ENCODE peak calls at places on chromosomes 4 and X, in eight cellular contexts. W is endothelial cell; I is hypothalamus; L is naive thymus-derived CD8-positive, alpha-beta T cell; H is activated CD8-positive, alpha-beta memory T cell treated with anti-CD3 and anti-CD28 coated beads for 48 hours; E is HCEC 1CT; R is glutamatergic neuron; V is kidney tubule cell. S is an unnamed sample.

GRCh38 chr4:86554641-86555040 is 39.5 kb upstream of the PTPN13 start:
- DNase-seq in W (no peak), I (no peak), L (no peak), H (no peak), E (no peak), R (no peak), V (no peak), S (no peak)

GRCh38 chr4:17811078-17811603 is 362 bp downstream of the NCAPG start:
- DNase-seq in W (no peak), I (no peak), L (peak; percentile 63), H (no peak), E (peak; percentile 24), R (peak; percentile 19), V (no peak), S (no peak)

GRCh38 chr4:7362862-7363430 is 71.8 kb downstream of the PSAPL1 start:
- DNase-seq in W (no peak), I (no peak), L (no peak), H (no peak), E (no peak), R (no peak), V (no peak), S (no peak)

GRCh38 chr4:26525136-26525535 is 34.9 kb upstream of the CCKAR start:
- DNase-seq in W (no peak), I (no peak), L (no peak), H (no peak), E (peak; percentile 24), R (no peak), V (peak; percentile 85), S (peak; percentile 67)

GRCh38 chr4:86961103-86961502 is 26.3 kb downstream of the AFF1 start:
- DNase-seq in W (no peak), I (no peak), L (no peak), H (no peak), E (no peak), R (no peak), V (no peak), S (no peak)

GRCh38 chr4:140239311-140239710 is 85.3 kb upstream of the MAML3 start:
- DNase-seq in W (no peak), I (no peak), L (no peak), H (no peak), E (no peak), R (no peak), V (no peak), S (no peak)

GRCh38 chrX:78366576-78366975 is 39.2 kb upstream of the CYSLTR1 start:
- DNase-seq in W (no peak), I (no peak), L (no peak), H (no peak), E (no peak), R (no peak), V (no peak), S (no peak)

GRCh38 chr4:5365071-5366008 is 314.1 kb downstream of the STK32B start:
- DNase-seq in W (no peak), I (no peak), L (no peak), H (no peak), E (peak; percentile 72), R (no peak), V (peak; percentile 95), S (peak; percentile 97)

GRCh38 chr4:73707918-73708577 is 32.3 kb upstream of the CXCL8 start:
- DNase-seq in W (no peak), I (no peak), L (no peak), H (no peak), E (peak; percentile 68), R (no peak), V (peak; percentile 82), S (peak; percentile 95)

GRCh38 chr4:26434030-26434639 is 56.1 kb downstream of the CCKAR start:
- DNase-seq in W (no peak), I (no peak), L (no peak), H (no peak), E (no peak), R (no peak), V (no peak), S (no peak)

GRCh38 chr4:8651661-8652180 is 59.2 kb downstream of the CPZ start:
- DNase-seq in W (no peak), I (no peak), L (peak; percentile 31), H (no peak), E (no peak), R (no peak), V (no peak), S (no peak)

GRCh38 chr4:1582227-1582626 is 101.9 kb downstream of the FAM53A start:
- DNase-seq in W (no peak), I (no peak), L (peak; percentile 59), H (no peak), E (no peak), R (no peak), V (no peak), S (no peak)

GRCh38 chr4:951594-952468 is 19.6 kb downstream of the TMEM175 start:
- DNase-seq in W (no peak), I (no peak), L (peak; percentile 38), H (no peak), E (no peak), R (peak; percentile 27), V (no peak), S (no peak)

GRCh38 chrX:40154229-40154852 is 56.6 kb upstream of the BCOR start:
- DNase-seq in W (peak; percentile 23), I (no peak), L (no peak), H (no peak), E (peak; percentile 53), R (peak; percentile 73), V (peak; percentile 23), S (peak; percentile 51)

GRCh38 chr4:41319553-41319952 is 62.8 kb downstream of the UCHL1 start:
- DNase-seq in W (no peak), I (no peak), L (no peak), H (no peak), E (peak; percentile 10), R (no peak), V (peak; percentile 81), S (peak; percentile 87)

GRCh38 chrX:37454537-37455285 is 105.5 kb downstream of the PRRG1 start:
- DNase-seq in W (no peak), I (no peak), L (no peak), H (no peak), E (peak; percentile 42), R (no peak), V (peak; percentile 92), S (peak; percentile 61)

GRCh38 chr4:128810331-128810870 is 901 bp downstream of the JADE1 start:
- DNase-seq in W (peak; percentile 9), I (no peak), L (no peak), H (peak; percentile 5), E (no peak), R (no peak), V (peak; percentile 56), S (no peak)

GRCh38 chr4:156377036-156377700 is 423.5 kb upstream of the CTSO start:
- DNase-seq in W (no peak), I (no peak), L (no peak), H (no peak), E (peak; percentile 17), R (no peak), V (peak; percentile 8), S (peak; percentile 71)

GRCh38 chr4:102862016-102862415 is 6.8 kb upstream of the CISD2 start:
- DNase-seq in W (no peak), I (no peak), L (no peak), H (no peak), E (no peak), R (no peak), V (no peak), S (no peak)

GRCh38 chr4:140049924-140050681 is 103.9 kb downstream of the MAML3 start:
- DNase-seq in W (peak; percentile 37), I (no peak), L (no peak), H (no peak), E (peak; percentile 1), R (peak; percentile 57), V (no peak), S (peak; percentile 13)

GRCh38 chr4:148116264-148116663 is 325.9 kb downstream of the NR3C2 start:
- DNase-seq in W (no peak), I (no peak), L (no peak), H (no peak), E (no peak), R (no peak), V (no peak), S (peak; percentile 18)

GRCh38 chr4:41396214-41396613 is 139.5 kb downstream of the UCHL1 start:
- DNase-seq in W (no peak), I (no peak), L (no peak), H (no peak), E (no peak), R (no peak), V (no peak), S (no peak)

GRCh38 chr4:135277116-135277979 is 1075.8 kb upstream of the PABPC4L start:
- DNase-seq in W (no peak), I (no peak), L (no peak), H (no peak), E (peak; percentile 52), R (no peak), V (peak; percentile 4), S (peak; percentile 72)

GRCh38 chrX:46653482-46653881 is 79.9 kb downstream of the CHST7 start:
- DNase-seq in W (peak; percentile 34), I (no peak), L (no peak), H (no peak), E (no peak), R (peak; percentile 15), V (no peak), S (no peak)

GRCh38 chr4:20203508-20203907 is 48.2 kb upstream of the SLIT2 start:
- DNase-seq in W (no peak), I (no peak), L (no peak), H (no peak), E (peak; percentile 93), R (no peak), V (peak; percentile 2), S (peak; percentile 98)

GRCh38 chr4:53960843-53961242 is 103.6 kb downstream of the CHIC2 start:
- DNase-seq in W (no peak), I (no peak), L (no peak), H (no peak), E (no peak), R (no peak), V (no peak), S (no peak)

GRCh38 chrX:119228506-119229290 is 7.4 kb upstream of the PGRMC1 start:
- DNase-seq in W (no peak), I (no peak), L (no peak), H (no peak), E (peak; percentile 72), R (no peak), V (peak; percentile 86), S (peak; percentile 87)

GRCh38 chrX:15761564-15762191 is 23.6 kb downstream of the CA5B start:
- DNase-seq in W (peak; percentile 29), I (peak; percentile 0), L (peak; percentile 62), H (no peak), E (peak; percentile 31), R (peak; percentile 15), V (peak; percentile 39), S (peak; percentile 31)

GRCh38 chr4:106021737-106022410 is 126.6 kb downstream of the NPNT start:
- DNase-seq in W (no peak), I (no peak), L (no peak), H (no peak), E (no peak), R (no peak), V (no peak), S (no peak)

GRCh38 chr4:1534876-1535526 is 128.8 kb upstream of the NKX1-1 start:
- DNase-seq in W (no peak), I (no peak), L (no peak), H (no peak), E (no peak), R (peak; percentile 12), V (no peak), S (no peak)

GRCh38 chr4:27123050-27123768 is 262.6 kb downstream of the STIM2 start:
- DNase-seq in W (no peak), I (no peak), L (no peak), H (no peak), E (no peak), R (no peak), V (peak; percentile 88), S (peak; percentile 29)

GRCh38 chrX:105307762-105308161 is 87.3 kb upstream of the TEX13A start:
- DNase-seq in W (no peak), I (no peak), L (no peak), H (no peak), E (peak; percentile 70), R (no peak), V (peak; percentile 41), S (no peak)

GRCh38 chrX:45479835-45480422 is 279.3 kb upstream of the DIPK2B start:
- DNase-seq in W (no peak), I (no peak), L (no peak), H (no peak), E (peak; percentile 93), R (no peak), V (peak; percentile 97), S (peak; percentile 87)

GRCh38 chr4:15920723-15921591 is 17.6 kb downstream of the FGFBP1 start:
- DNase-seq in W (no peak), I (no peak), L (no peak), H (no peak), E (peak; percentile 89), R (no peak), V (peak; percentile 97), S (peak; percentile 96)

S was measured in EL.